ENCODE peak calls at places on chromosome 12, in six cellular contexts. B, M, L, J, T and U are unnamed samples.

GRCh38 chr12:69916541-69917270 is 91.7 kb downstream of the MYRFL start:
- DNase-seq in B (no peak), M (no peak), L (no peak), J (no peak), T (no peak), U (no peak)

GRCh38 chr12:105538880-105539279 is 208.4 kb downstream of the C12orf75 start:
- DNase-seq in B (no peak), M (no peak), L (no peak), J (no peak), T (no peak), U (no peak)

GRCh38 chr12:117900561-117900960 is 68.2 kb downstream of the KSR2 start:
- DNase-seq in B (no peak), M (no peak), L (peak), J (no peak), T (no peak), U (peak)

GRCh38 chr12:24111101-24111500 is 161.6 kb upstream of the SOX5 start:
- DNase-seq in B (no peak), M (no peak), L (no peak), J (no peak), T (no peak), U (peak)

GRCh38 chr12:116066381-116067230 is 210.9 kb downstream of the MED13L start:
- DNase-seq in B (no peak), M (peak), L (no peak), J (peak), T (peak), U (peak)

GRCh38 chr12:57604454-57605307 is at the start of gene DTX3:
- DNase-seq in B (no peak), M (no peak), L (peak), J (peak), T (no peak), U (no peak)

GRCh38 chr12:65005716-65006115 is 115.4 kb downstream of the WIF1 start:
- DNase-seq in B (no peak), M (no peak), L (no peak), J (no peak), T (no peak), U (no peak)

GRCh38 chr12:3313066-3313465 is 177.9 kb upstream of the PRMT8 start:
- DNase-seq in B (no peak), M (no peak), L (no peak), J (no peak), T (no peak), U (peak)

GRCh38 chr12:124752437-124753229 is 111.0 kb downstream of the SCARB1 start:
- DNase-seq in B (no peak), M (no peak), L (no peak), J (no peak), T (no peak), U (no peak)

GRCh38 chr12:2853626-2854025 is 3.2 kb downstream of the TEX52 start:
- DNase-seq in B (no peak), M (peak), L (peak), J (peak), T (peak), U (no peak)

GRCh38 chr12:48980389-48980952 is 2.3 kb downstream of the WNT1 start:
- DNase-seq in B (no peak), M (no peak), L (no peak), J (no peak), T (no peak), U (no peak)

GRCh38 chr12:15928870-15929571 is 17.9 kb downstream of the DERA start:
- DNase-seq in B (no peak), M (no peak), L (no peak), J (peak), T (peak), U (no peak)

GRCh38 chr12:88258396-88258795 is 116.3 kb downstream of the TMTC3 start:
- DNase-seq in B (no peak), M (no peak), L (no peak), J (no peak), T (no peak), U (no peak)

GRCh38 chr12:130873106-130873795 is 1.4 kb downstream of the RAN start:
- DNase-seq in B (no peak), M (no peak), L (no peak), J (no peak), T (no peak), U (no peak)

GRCh38 chr12:62731378-62731710 is 203.6 kb downstream of the PPM1H start:
- DNase-seq in B (no peak), M (no peak), L (no peak), J (no peak), T (no peak), U (no peak)

GRCh38 chr12:80681287-80681686 is 26.1 kb upstream of the MYF6 start:
- DNase-seq in B (no peak), M (no peak), L (no peak), J (no peak), T (no peak), U (no peak)

GRCh38 chr12:122028601-122029560 is 7.2 kb downstream of the BCL7A start:
- DNase-seq in B (no peak), M (no peak), L (no peak), J (no peak), T (no peak), U (no peak)